ENCODE peak calls at places on chromosomes 4 and X, in nine cellular contexts. F is lower leg skin, U is esophagus squamous epithelium, S is HCT116, G is Peyer's patch, P is suprapubic skin, T is body of pancreas, A is A549, Q is GM12878. O is an unnamed sample.

GRCh38 chr4:16078195-16078756 is 5.5 kb downstream of the PROM1 start:
- DNase-seq in F (no peak), U (no peak), S (no peak), G (no peak), P (no peak), T (no peak), A (no peak), Q (no peak), O (no peak)

GRCh38 chr4:32985256-32985655 is 2265.1 kb downstream of the PCDH7 start:
- DNase-seq in F (no peak), U (no peak), S (no peak), G (no peak), P (no peak), T (no peak), A (no peak), Q (no peak), O (no peak)

GRCh38 chrX:13627306-13627705 is 25.6 kb upstream of the TCEANC start:
- DNase-seq in F (no peak), U (no peak), S (no peak), G (no peak), P (no peak), T (no peak), A (no peak), Q (no peak), O (no peak)

GRCh38 chr4:108396900-108397299 is 223.5 kb upstream of the RPL34 start:
- DNase-seq in F (no peak), U (no peak), S (no peak), G (no peak), P (no peak), T (no peak), A (no peak), Q (no peak), O (no peak)

GRCh38 chr4:138330531-138330930 is 88.4 kb upstream of the SLC7A11 start:
- DNase-seq in F (no peak), U (no peak), S (no peak), G (no peak), P (no peak), T (no peak), A (no peak), Q (no peak), O (no peak)

GRCh38 chrX:110286126-110286525 is 31.8 kb downstream of the AMMECR1 start:
- DNase-seq in F (peak; percentile 14), U (no peak), S (peak; percentile 12), G (no peak), P (no peak), T (no peak), A (peak; percentile 39), Q (no peak), O (peak; percentile 21)

GRCh38 chr4:156293657-156294297 is 340.1 kb upstream of the CTSO start:
- DNase-seq in F (no peak), U (no peak), S (no peak), G (no peak), P (no peak), T (no peak), A (no peak), Q (no peak), O (peak; percentile 67)

GRCh38 chrX:150616179-150616862 is 47.9 kb downstream of the MTM1 start:
- DNase-seq in F (no peak), U (no peak), S (no peak), G (no peak), P (no peak), T (no peak), A (no peak), Q (no peak), O (no peak)

GRCh38 chr4:28117067-28117756 is 1256.6 kb downstream of the STIM2 start:
- DNase-seq in F (no peak), U (no peak), S (no peak), G (no peak), P (no peak), T (no peak), A (no peak), Q (no peak), O (no peak)

GRCh38 chrX:46636223-46636622 is 62.7 kb downstream of the CHST7 start:
- DNase-seq in F (no peak), U (no peak), S (no peak), G (no peak), P (no peak), T (no peak), A (no peak), Q (no peak), O (no peak)

GRCh38 chr4:2694691-2695090 is 61.4 kb downstream of the TNIP2 start:
- DNase-seq in F (no peak), U (no peak), S (no peak), G (no peak), P (no peak), T (no peak), A (no peak), Q (no peak), O (no peak)

GRCh38 chrX:153882086-153882498 is 3.9 kb downstream of the L1CAM start:
- DNase-seq in F (no peak), U (no peak), S (no peak), G (no peak), P (no peak), T (no peak), A (no peak), Q (no peak), O (no peak)

GRCh38 chrX:7941390-7942042 is 14.3 kb upstream of the PNPLA4 start:
- DNase-seq in F (no peak), U (no peak), S (no peak), G (no peak), P (no peak), T (no peak), A (no peak), Q (no peak), O (no peak)

GRCh38 chr4:76947369-76947768 is 2.2 kb upstream of the SEPTIN11 start:
- DNase-seq in F (no peak), U (no peak), S (no peak), G (no peak), P (no peak), T (peak; percentile 47), A (no peak), Q (no peak), O (peak; percentile 57)

GRCh38 chr4:76950052-76950845 is 697 bp downstream of the SEPTIN11 start:
- DNase-seq in F (peak; percentile 36), U (no peak), S (no peak), G (peak; percentile 88), P (peak; percentile 87), T (peak; percentile 48), A (peak; percentile 19), Q (no peak), O (peak; percentile 78)

GRCh38 chr4:76948441-76949292 is 885 bp upstream of the SEPTIN11 start:
- DNase-seq in F (peak; percentile 67), U (no peak), S (peak; percentile 59), G (peak; percentile 82), P (peak; percentile 89), T (peak; percentile 78), A (peak; percentile 55), Q (peak; percentile 50), O (peak; percentile 86)

GRCh38 chr4:76951333-76952033 is 1.9 kb downstream of the SEPTIN11 start:
- DNase-seq in F (no peak), U (no peak), S (no peak), G (no peak), P (no peak), T (no peak), A (no peak), Q (no peak), O (no peak)

GRCh38 chr4:76949293-76950051 is at the start of gene SEPTIN11:
- DNase-seq in F (peak; percentile 89), U (peak; percentile 53), S (peak; percentile 80), G (peak; percentile 93), P (peak; percentile 96), T (peak; percentile 93), A (peak; percentile 67), Q (peak; percentile 55), O (peak; percentile 94)
- TF ChIP-seq POLR2A in F (peak; percentile 28), U (no peak), S (peak; percentile 81), G (peak; percentile 88), P (peak; percentile 88), T (peak; percentile 93), A (peak; percentile 83), Q (peak; percentile 97), O (peak; percentile 65)

DNA sequence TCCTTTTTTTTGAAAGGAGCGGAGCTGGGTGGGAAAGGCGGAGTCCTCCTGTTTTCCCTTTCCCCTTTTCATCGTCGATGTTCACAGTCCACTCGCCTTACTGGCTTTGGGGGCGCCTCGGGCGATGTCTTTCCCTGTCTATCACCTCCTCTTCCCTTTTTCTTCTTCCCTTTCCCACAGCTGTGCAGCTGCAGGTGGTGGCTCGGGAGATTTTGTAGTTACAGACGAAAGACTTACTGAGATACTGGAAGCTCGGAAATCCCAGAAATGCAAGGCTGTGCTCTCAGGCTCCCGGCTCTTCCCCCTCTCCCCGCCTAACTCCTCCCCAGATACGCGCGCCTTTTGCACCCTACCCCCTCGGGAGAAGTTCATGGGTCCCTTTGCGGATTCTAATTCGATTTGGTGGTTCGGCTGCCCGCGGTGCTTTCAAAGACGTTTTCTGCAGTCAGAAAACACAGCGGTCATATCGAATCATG is 1.3 kb downstream of the SEPTIN11 start:
- DNase-seq in F (no peak), U (no peak), S (no peak), G (peak; percentile 54), P (no peak), T (no peak), A (peak; percentile 10), Q (no peak), O (peak; percentile 44)
- TF ChIP-seq POLR2A in F (no peak), U (no peak), S (no peak), G (no peak), P (no peak), T (no peak), A (no peak), Q (no peak), O (no peak)

DNA sequence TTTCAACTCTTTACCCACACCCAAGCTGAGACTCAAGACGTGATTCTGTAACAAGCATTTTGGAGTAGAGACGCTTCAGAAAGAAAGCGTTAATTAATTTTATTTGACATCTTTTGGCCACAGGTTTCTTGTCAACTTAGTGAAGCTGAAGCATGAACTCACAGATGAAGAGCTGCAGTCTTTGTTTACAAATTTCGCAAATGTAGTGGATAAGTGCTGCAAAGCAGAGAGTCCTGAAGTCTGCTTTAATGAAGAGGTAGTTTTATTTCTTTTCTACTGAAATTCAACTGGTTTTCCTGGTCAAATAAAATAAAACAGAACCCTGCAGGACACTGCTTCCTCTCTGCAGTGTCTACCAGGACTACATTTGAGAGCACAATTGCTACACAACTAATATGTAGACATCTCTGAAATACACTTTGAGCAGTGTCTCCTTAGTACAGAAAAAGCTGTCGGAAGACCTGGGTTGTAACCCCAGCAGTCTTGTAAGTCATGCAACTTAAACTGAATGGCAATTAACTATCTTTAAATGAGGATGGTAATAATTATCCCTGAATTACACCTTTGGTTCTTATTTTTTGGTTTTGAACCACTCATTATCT is 20.2 kb downstream of the AFM start:
- DNase-seq in F (no peak), U (no peak), S (no peak), G (no peak), P (no peak), T (no peak), A (no peak), Q (no peak), O (no peak)
- TF ChIP-seq POLR2A in F (no peak), U (no peak), S (no peak), G (no peak), P (no peak), T (no peak), A (no peak), Q (no peak), O (no peak)

DNA sequence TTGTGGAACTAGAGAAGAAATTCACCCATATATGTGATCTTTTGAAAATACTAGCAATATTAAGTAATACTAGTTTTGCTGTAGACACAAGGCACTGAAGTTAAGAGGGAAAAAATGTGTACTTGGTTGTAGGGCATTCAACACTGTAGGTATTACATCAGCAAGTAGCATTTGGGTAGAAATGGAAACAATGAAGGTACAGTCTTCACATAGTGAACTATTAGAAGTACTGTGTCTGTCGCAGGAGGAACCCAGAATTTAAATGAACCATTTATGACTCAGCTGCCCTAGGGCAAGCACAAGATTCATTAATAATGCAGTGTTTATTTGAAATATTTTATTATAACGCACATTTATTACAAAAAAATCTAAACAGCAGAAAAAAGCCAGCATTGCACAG is 572.7 kb upstream of the TENM3 start:
- DNase-seq in F (no peak), U (no peak), S (no peak), G (no peak), P (no peak), T (no peak), A (no peak), Q (no peak), O (no peak)
- TF ChIP-seq POLR2A in F (no peak), U (no peak), S (no peak), G (no peak), P (no peak), T (no peak), A (no peak), Q (no peak), O (no peak)

O was measured in erythroblast.